ENCODE peak calls at places on chromosomes 2 and 18, in six cellular contexts. H is AG08395, R is GM12891, N is H54, S is fibroblast of mammary gland, W is body of pancreas. P is an unnamed sample.

GRCh38 chr18:49339146-49339545 is 121.3 kb downstream of the DYM start:
- DNase-seq in N (no peak), R (no peak), S (no peak), H (no peak), W (no peak), P (no peak)

GRCh38 chr18:48836806-48837615 is 113.8 kb downstream of the SMAD7 start:
- DNase-seq in S (no peak), N (no peak), W (no peak), R (no peak), H (no peak), P (no peak)

GRCh38 chr2:9037176-9037575 is 33.7 kb upstream of the MBOAT2 start:
- DNase-seq in W (no peak), N (no peak), S (no peak), H (no peak), R (no peak), P (no peak)

GRCh38 chr2:235032949-235033348 is 81.1 kb downstream of the SH3BP4 start:
- DNase-seq in W (no peak), R (no peak), N (no peak), H (no peak), S (no peak), P (no peak)

GRCh38 chr2:159968282-159968900 is 94.0 kb downstream of the PLA2R1 start:
- DNase-seq in W (peak), R (peak), H (peak), N (peak), S (peak), P (no peak)

GRCh38 chr18:44826418-44827259 is 146.0 kb downstream of the SETBP1 start:
- DNase-seq in H (peak), S (peak), W (peak), R (no peak), N (no peak), P (no peak)

GRCh38 chr18:74368901-74369705 is 53.5 kb downstream of the C18orf63 start:
- DNase-seq in W (peak), R (no peak), H (no peak), N (no peak), S (peak), P (no peak)

GRCh38 chr2:219378167-219378851 is 9.4 kb downstream of the DNPEP start:
- DNase-seq in R (no peak), N (no peak), S (no peak), H (no peak), W (no peak), P (no peak)

GRCh38 chr18:56468379-56468778 is 170.0 kb downstream of the TXNL1 start:
- DNase-seq in N (no peak), R (no peak), H (no peak), S (no peak), W (no peak), P (no peak)

GRCh38 chr2:29847901-29848300 is 73.5 kb downstream of the ALK start:
- DNase-seq in S (no peak), N (no peak), R (no peak), W (no peak), H (no peak), P (no peak)

GRCh38 chr2:144509548-144510205 is 10.2 kb downstream of the ZEB2 start:
- DNase-seq in R (no peak), H (no peak), S (no peak), W (no peak), N (no peak), P (no peak)

GRCh38 chr2:227748079-227748478 is 2.4 kb downstream of the SCYGR8 start:
- DNase-seq in N (peak), S (peak), H (no peak), W (no peak), R (no peak), P (no peak)

GRCh38 chr2:31239842-31240198 is 5.9 kb downstream of the EHD3 start:
- DNase-seq in S (peak), W (no peak), H (peak), N (no peak), R (no peak), P (no peak)

GRCh38 chr2:171319164-171319810 is 114.5 kb downstream of the METTL8 start:
- DNase-seq in W (no peak), N (no peak), H (no peak), S (peak), R (no peak), P (no peak)

GRCh38 chr2:233034091-233034882 is 1.8 kb downstream of the NEU2 start:
- DNase-seq in W (no peak), S (no peak), R (no peak), N (no peak), H (no peak), P (no peak)

GRCh38 chr18:45656194-45656593 is 40.9 kb downstream of the SLC14A2 start:
- DNase-seq in N (no peak), S (no peak), R (no peak), W (no peak), H (no peak), P (no peak)

GRCh38 chr2:54524236-54524991 is 68.3 kb downstream of the SPTBN1 start:
- DNase-seq in S (peak), W (no peak), N (peak), R (no peak), H (peak), P (no peak)

GRCh38 chr2:160694221-160694620 is 200.6 kb upstream of the RBMS1 start:
- DNase-seq in S (no peak), H (no peak), N (no peak), R (no peak), W (no peak), P (no peak)

GRCh38 chr2:163692611-163693482 is 43.0 kb downstream of the FIGN start:
- DNase-seq in S (peak), R (no peak), W (no peak), H (no peak), N (no peak), P (no peak)

GRCh38 chr2:165369131-165369935 is 100.2 kb upstream of the CSRNP3 start:
- DNase-seq in N (no peak), H (no peak), R (no peak), W (peak), S (peak), P (no peak)

GRCh38 chr2:160294339-160294803 is 94.3 kb upstream of the ITGB6 start:
- DNase-seq in W (peak), R (no peak), S (peak), N (no peak), H (peak), P (no peak)

GRCh38 chr18:56257215-56257614 is 381.2 kb downstream of the TXNL1 start:
- DNase-seq in H (peak), S (peak), N (peak), R (no peak), W (no peak), P (no peak)

GRCh38 chr2:226427538-226428307 is 371.9 kb downstream of the IRS1 start:
- DNase-seq in R (no peak), H (peak), W (no peak), S (peak), N (peak), P (no peak)

GRCh38 chr2:20525041-20526035 is 78.5 kb downstream of the RHOB start:
- DNase-seq in N (no peak), R (peak), H (peak), S (peak), W (peak), P (no peak)

GRCh38 chr2:29561241-29562027 is 360.0 kb downstream of the ALK start:
- DNase-seq in R (no peak), H (no peak), W (no peak), N (no peak), S (peak), P (no peak)

GRCh38 chr2:169676357-169676756 is 17.8 kb downstream of the CFAP210 start:
- DNase-seq in N (no peak), H (no peak), W (peak), R (no peak), S (no peak), P (no peak)

GRCh38 chr18:47075098-47075883 is 39.9 kb upstream of the ELOA2 start:
- DNase-seq in H (peak), N (peak), S (peak), R (no peak), W (no peak), P (no peak)

GRCh38 chr2:109322111-109322510 is 193.1 kb downstream of the SH3RF3 start:
- DNase-seq in W (peak), S (peak), N (no peak), H (peak), R (no peak), P (no peak)

GRCh38 chr2:40093036-40093673 is 314.1 kb upstream of the THUMPD2 start:
- DNase-seq in H (peak), W (no peak), N (no peak), S (peak), R (no peak), P (no peak)

GRCh38 chr2:174716785-174717184 is 47.5 kb downstream of the CHRNA1 start:
- DNase-seq in N (no peak), W (no peak), S (no peak), H (no peak), R (no peak), P (no peak)

GRCh38 chr2:51795248-51795888 is 763.4 kb upstream of the NRXN1 start:
- DNase-seq in S (no peak), H (no peak), N (no peak), W (no peak), R (peak), P (no peak)

GRCh38 chr2:125408839-125409502 is 1247.0 kb upstream of the GYPC start:
- DNase-seq in H (no peak), W (no peak), S (no peak), N (no peak), R (no peak), P (no peak)

GRCh38 chr2:231601356-231602229 is 8.9 kb downstream of the TEX44 start:
- DNase-seq in H (peak), N (peak), W (peak), S (peak), R (peak), P (no peak)

GRCh38 chr2:138116456-138116855 is 152.2 kb downstream of the HNMT start:
- DNase-seq in S (no peak), W (no peak), R (no peak), H (no peak), N (no peak), P (no peak)